ENCODE peak calls at places on chromosomes 16 and 17, in seven cellular contexts. One of them, this sample, is unnamed.

GRCh38 chr16:24088011-24088410 is 168.1 kb upstream of the CACNG3 start:
- DNase-seq in adrenal gland: no peak
- DNase-seq in stimulated activated CD4-positive, alpha-beta T cell treated with anti-CD3 and anti-CD28 coated beads, Interleukin-2, amount 100 ng/mL, for 48 hours: no peak
- DNase-seq in brain microvascular endothelial cell: no peak
- DNase-seq in IMR-90: no peak
- DNase-seq in AG09319: no peak
- DNase-seq in cardiac fibroblast: no peak
- DNase-seq in this sample: no peak

GRCh38 chr16:19236561-19236960 is 49.0 kb upstream of the CLEC19A start:
- DNase-seq in brain microvascular endothelial cell: no peak
- DNase-seq in IMR-90: no peak
- DNase-seq in adrenal gland: no peak
- DNase-seq in AG09319: no peak
- DNase-seq in stimulated activated CD4-positive, alpha-beta T cell treated with anti-CD3 and anti-CD28 coated beads, Interleukin-2, amount 100 ng/mL, for 48 hours: no peak
- DNase-seq in cardiac fibroblast: no peak
- DNase-seq in this sample: no peak

GRCh38 chr17:63442549-63443035 is 3.5 kb downstream of the CYB561 start:
- DNase-seq in AG09319: no peak
- DNase-seq in cardiac fibroblast: no peak
- DNase-seq in IMR-90: no peak
- DNase-seq in stimulated activated CD4-positive, alpha-beta T cell treated with anti-CD3 and anti-CD28 coated beads, Interleukin-2, amount 100 ng/mL, for 48 hours: no peak
- DNase-seq in brain microvascular endothelial cell: no peak
- DNase-seq in adrenal gland: no peak
- DNase-seq in this sample: no peak

GRCh38 chr16:46949216-46949892 is 24.1 kb downstream of the DNAJA2 start:
- DNase-seq in brain microvascular endothelial cell: no peak
- DNase-seq in IMR-90: no peak
- DNase-seq in AG09319: no peak
- DNase-seq in adrenal gland: no peak
- DNase-seq in stimulated activated CD4-positive, alpha-beta T cell treated with anti-CD3 and anti-CD28 coated beads, Interleukin-2, amount 100 ng/mL, for 48 hours: peak
- DNase-seq in cardiac fibroblast: no peak
- DNase-seq in this sample: no peak

GRCh38 chr17:20156196-20157077 is 147.3 kb downstream of the SPECC1 start:
- DNase-seq in brain microvascular endothelial cell: peak
- DNase-seq in adrenal gland: peak
- DNase-seq in IMR-90: peak
- DNase-seq in stimulated activated CD4-positive, alpha-beta T cell treated with anti-CD3 and anti-CD28 coated beads, Interleukin-2, amount 100 ng/mL, for 48 hours: peak
- DNase-seq in cardiac fibroblast: peak
- DNase-seq in AG09319: no peak
- DNase-seq in this sample: no peak

GRCh38 chr16:55263271-55264250 is 60.4 kb upstream of the IRX6 start:
- DNase-seq in stimulated activated CD4-positive, alpha-beta T cell treated with anti-CD3 and anti-CD28 coated beads, Interleukin-2, amount 100 ng/mL, for 48 hours: no peak
- DNase-seq in IMR-90: no peak
- DNase-seq in adrenal gland: no peak
- DNase-seq in cardiac fibroblast: no peak
- DNase-seq in brain microvascular endothelial cell: no peak
- DNase-seq in AG09319: no peak
- DNase-seq in this sample: no peak

GRCh38 chr17:29593546-29594440 is 861 bp downstream of the ANKRD13B start:
- DNase-seq in IMR-90: peak
- DNase-seq in stimulated activated CD4-positive, alpha-beta T cell treated with anti-CD3 and anti-CD28 coated beads, Interleukin-2, amount 100 ng/mL, for 48 hours: no peak
- DNase-seq in AG09319: no peak
- DNase-seq in cardiac fibroblast: no peak
- DNase-seq in brain microvascular endothelial cell: no peak
- DNase-seq in adrenal gland: no peak
- DNase-seq in this sample: no peak

GRCh38 chr17:1362065-1362848 is 37.8 kb downstream of the YWHAE start:
- DNase-seq in stimulated activated CD4-positive, alpha-beta T cell treated with anti-CD3 and anti-CD28 coated beads, Interleukin-2, amount 100 ng/mL, for 48 hours: no peak
- DNase-seq in adrenal gland: no peak
- DNase-seq in brain microvascular endothelial cell: no peak
- DNase-seq in IMR-90: no peak
- DNase-seq in AG09319: no peak
- DNase-seq in cardiac fibroblast: peak
- DNase-seq in this sample: no peak

GRCh38 chr16:31073823-31074072 is 292 bp downstream of the ZNF668 start:
- DNase-seq in brain microvascular endothelial cell: no peak
- DNase-seq in AG09319: no peak
- DNase-seq in stimulated activated CD4-positive, alpha-beta T cell treated with anti-CD3 and anti-CD28 coated beads, Interleukin-2, amount 100 ng/mL, for 48 hours: no peak
- DNase-seq in adrenal gland: no peak
- DNase-seq in cardiac fibroblast: no peak
- DNase-seq in IMR-90: no peak
- DNase-seq in this sample: no peak

GRCh38 chr16:68234188-68235104 is 1.5 kb downstream of the ESRP2 start:
- DNase-seq in stimulated activated CD4-positive, alpha-beta T cell treated with anti-CD3 and anti-CD28 coated beads, Interleukin-2, amount 100 ng/mL, for 48 hours: no peak
- DNase-seq in brain microvascular endothelial cell: no peak
- DNase-seq in cardiac fibroblast: peak
- DNase-seq in IMR-90: no peak
- DNase-seq in adrenal gland: no peak
- DNase-seq in AG09319: no peak
- DNase-seq in this sample: no peak

GRCh38 chr17:33732116-33732515 is 439.0 kb upstream of the ASIC2 start:
- DNase-seq in IMR-90: peak
- DNase-seq in cardiac fibroblast: peak
- DNase-seq in adrenal gland: no peak
- DNase-seq in brain microvascular endothelial cell: no peak
- DNase-seq in AG09319: no peak
- DNase-seq in stimulated activated CD4-positive, alpha-beta T cell treated with anti-CD3 and anti-CD28 coated beads, Interleukin-2, amount 100 ng/mL, for 48 hours: no peak
- DNase-seq in this sample: no peak

GRCh38 chr17:64503341-64503740 is 2.7 kb downstream of the DDX5 start:
- DNase-seq in brain microvascular endothelial cell: no peak
- DNase-seq in IMR-90: no peak
- DNase-seq in stimulated activated CD4-positive, alpha-beta T cell treated with anti-CD3 and anti-CD28 coated beads, Interleukin-2, amount 100 ng/mL, for 48 hours: no peak
- DNase-seq in adrenal gland: no peak
- DNase-seq in AG09319: no peak
- DNase-seq in cardiac fibroblast: no peak
- DNase-seq in this sample: no peak

GRCh38 chr17:75260679-75261335 is 599 bp downstream of the GGA3 start:
- DNase-seq in cardiac fibroblast: peak
- DNase-seq in adrenal gland: no peak
- DNase-seq in stimulated activated CD4-positive, alpha-beta T cell treated with anti-CD3 and anti-CD28 coated beads, Interleukin-2, amount 100 ng/mL, for 48 hours: peak
- DNase-seq in AG09319: no peak
- DNase-seq in IMR-90: peak
- DNase-seq in brain microvascular endothelial cell: no peak
- DNase-seq in this sample: no peak

GRCh38 chr16:51497541-51498211 is 346.6 kb upstream of the SALL1 start:
- DNase-seq in AG09319: no peak
- DNase-seq in brain microvascular endothelial cell: no peak
- DNase-seq in stimulated activated CD4-positive, alpha-beta T cell treated with anti-CD3 and anti-CD28 coated beads, Interleukin-2, amount 100 ng/mL, for 48 hours: no peak
- DNase-seq in IMR-90: no peak
- DNase-seq in cardiac fibroblast: no peak
- DNase-seq in adrenal gland: no peak
- DNase-seq in this sample: no peak

GRCh38 chr16:1102921-1103648 is 7.0 kb upstream of the C1QTNF8 start:
- DNase-seq in IMR-90: no peak
- DNase-seq in cardiac fibroblast: peak
- DNase-seq in adrenal gland: peak
- DNase-seq in AG09319: no peak
- DNase-seq in stimulated activated CD4-positive, alpha-beta T cell treated with anti-CD3 and anti-CD28 coated beads, Interleukin-2, amount 100 ng/mL, for 48 hours: peak
- DNase-seq in brain microvascular endothelial cell: no peak
- DNase-seq in this sample: no peak

GRCh38 chr16:77918792-77919707 is 103.3 kb upstream of the CLEC3A start:
- DNase-seq in cardiac fibroblast: no peak
- DNase-seq in brain microvascular endothelial cell: no peak
- DNase-seq in IMR-90: peak
- DNase-seq in stimulated activated CD4-positive, alpha-beta T cell treated with anti-CD3 and anti-CD28 coated beads, Interleukin-2, amount 100 ng/mL, for 48 hours: no peak
- DNase-seq in AG09319: no peak
- DNase-seq in adrenal gland: no peak
- DNase-seq in this sample: peak

GRCh38 chr16:56119138-56119537 is 72.2 kb upstream of the GNAO1 start:
- DNase-seq in stimulated activated CD4-positive, alpha-beta T cell treated with anti-CD3 and anti-CD28 coated beads, Interleukin-2, amount 100 ng/mL, for 48 hours: no peak
- DNase-seq in cardiac fibroblast: no peak
- DNase-seq in IMR-90: no peak
- DNase-seq in adrenal gland: no peak
- DNase-seq in brain microvascular endothelial cell: no peak
- DNase-seq in AG09319: no peak
- DNase-seq in this sample: no peak

GRCh38 chr16:12869681-12870427 is 31.5 kb upstream of the SHISA9 start:
- DNase-seq in AG09319: no peak
- DNase-seq in brain microvascular endothelial cell: no peak
- DNase-seq in stimulated activated CD4-positive, alpha-beta T cell treated with anti-CD3 and anti-CD28 coated beads, Interleukin-2, amount 100 ng/mL, for 48 hours: no peak
- DNase-seq in cardiac fibroblast: no peak
- DNase-seq in IMR-90: no peak
- DNase-seq in adrenal gland: no peak
- DNase-seq in this sample: no peak

GRCh38 chr17:43975898-43976297 is 22.2 kb upstream of the PYY start:
- DNase-seq in IMR-90: no peak
- DNase-seq in brain microvascular endothelial cell: no peak
- DNase-seq in stimulated activated CD4-positive, alpha-beta T cell treated with anti-CD3 and anti-CD28 coated beads, Interleukin-2, amount 100 ng/mL, for 48 hours: no peak
- DNase-seq in adrenal gland: no peak
- DNase-seq in AG09319: no peak
- DNase-seq in cardiac fibroblast: no peak
- DNase-seq in this sample: no peak

GRCh38 chr16:1809281-1809801 is 15.8 kb upstream of the IGFALS start:
- DNase-seq in IMR-90: no peak
- DNase-seq in stimulated activated CD4-positive, alpha-beta T cell treated with anti-CD3 and anti-CD28 coated beads, Interleukin-2, amount 100 ng/mL, for 48 hours: no peak
- DNase-seq in cardiac fibroblast: no peak
- DNase-seq in adrenal gland: no peak
- DNase-seq in AG09319: no peak
- DNase-seq in brain microvascular endothelial cell: no peak
- DNase-seq in this sample: no peak

GRCh38 chr16:17416461-17417221 is 54.1 kb downstream of the XYLT1 start:
- DNase-seq in brain microvascular endothelial cell: no peak
- DNase-seq in IMR-90: peak
- DNase-seq in stimulated activated CD4-positive, alpha-beta T cell treated with anti-CD3 and anti-CD28 coated beads, Interleukin-2, amount 100 ng/mL, for 48 hours: peak
- DNase-seq in adrenal gland: peak
- DNase-seq in cardiac fibroblast: peak
- DNase-seq in AG09319: no peak
- DNase-seq in this sample: no peak

GRCh38 chr16:55367301-55367745 is 43.3 kb downstream of the IRX6 start:
- DNase-seq in IMR-90: no peak
- DNase-seq in AG09319: no peak
- DNase-seq in cardiac fibroblast: peak
- DNase-seq in adrenal gland: no peak
- DNase-seq in brain microvascular endothelial cell: no peak
- DNase-seq in stimulated activated CD4-positive, alpha-beta T cell treated with anti-CD3 and anti-CD28 coated beads, Interleukin-2, amount 100 ng/mL, for 48 hours: no peak
- DNase-seq in this sample: peak

GRCh38 chr16:88691924-88692560 is 5.7 kb upstream of the SNAI3 start:
- DNase-seq in AG09319: no peak
- DNase-seq in cardiac fibroblast: no peak
- DNase-seq in adrenal gland: no peak
- DNase-seq in brain microvascular endothelial cell: no peak
- DNase-seq in stimulated activated CD4-positive, alpha-beta T cell treated with anti-CD3 and anti-CD28 coated beads, Interleukin-2, amount 100 ng/mL, for 48 hours: no peak
- DNase-seq in IMR-90: no peak
- DNase-seq in this sample: no peak

GRCh38 chr16:68506331-68507053 is 32.6 kb upstream of the ZFP90 start:
- DNase-seq in AG09319: no peak
- DNase-seq in brain microvascular endothelial cell: peak
- DNase-seq in stimulated activated CD4-positive, alpha-beta T cell treated with anti-CD3 and anti-CD28 coated beads, Interleukin-2, amount 100 ng/mL, for 48 hours: no peak
- DNase-seq in adrenal gland: no peak
- DNase-seq in IMR-90: peak
- DNase-seq in cardiac fibroblast: no peak
- DNase-seq in this sample: no peak

GRCh38 chr17:51764387-51764971 is 394.0 kb downstream of the CA10 start:
- DNase-seq in adrenal gland: peak
- DNase-seq in IMR-90: peak
- DNase-seq in stimulated activated CD4-positive, alpha-beta T cell treated with anti-CD3 and anti-CD28 coated beads, Interleukin-2, amount 100 ng/mL, for 48 hours: peak
- DNase-seq in AG09319: no peak
- DNase-seq in cardiac fibroblast: peak
- DNase-seq in brain microvascular endothelial cell: peak
- DNase-seq in this sample: peak

GRCh38 chr17:33895491-33895890 is 359.6 kb upstream of the CCL2 start:
- DNase-seq in AG09319: no peak
- DNase-seq in brain microvascular endothelial cell: no peak
- DNase-seq in adrenal gland: no peak
- DNase-seq in IMR-90: no peak
- DNase-seq in stimulated activated CD4-positive, alpha-beta T cell treated with anti-CD3 and anti-CD28 coated beads, Interleukin-2, amount 100 ng/mL, for 48 hours: no peak
- DNase-seq in cardiac fibroblast: no peak
- DNase-seq in this sample: no peak

GRCh38 chr17:31581022-31581483 is 189.6 kb downstream of the RAB11FIP4 start:
- DNase-seq in stimulated activated CD4-positive, alpha-beta T cell treated with anti-CD3 and anti-CD28 coated beads, Interleukin-2, amount 100 ng/mL, for 48 hours: no peak
- DNase-seq in AG09319: no peak
- DNase-seq in cardiac fibroblast: peak
- DNase-seq in IMR-90: peak
- DNase-seq in adrenal gland: peak
- DNase-seq in brain microvascular endothelial cell: peak
- DNase-seq in this sample: no peak

GRCh38 chr17:73705594-73705993 is 61.3 kb upstream of the SDK2 start:
- DNase-seq in AG09319: no peak
- DNase-seq in IMR-90: peak
- DNase-seq in brain microvascular endothelial cell: peak
- DNase-seq in cardiac fibroblast: peak
- DNase-seq in stimulated activated CD4-positive, alpha-beta T cell treated with anti-CD3 and anti-CD28 coated beads, Interleukin-2, amount 100 ng/mL, for 48 hours: no peak
- DNase-seq in adrenal gland: peak
- DNase-seq in this sample: peak

GRCh38 chr17:72297326-72298115 is 176.7 kb downstream of the SOX9 start:
- DNase-seq in IMR-90: peak
- DNase-seq in cardiac fibroblast: peak
- DNase-seq in adrenal gland: no peak
- DNase-seq in AG09319: no peak
- DNase-seq in stimulated activated CD4-positive, alpha-beta T cell treated with anti-CD3 and anti-CD28 coated beads, Interleukin-2, amount 100 ng/mL, for 48 hours: no peak
- DNase-seq in brain microvascular endothelial cell: peak
- DNase-seq in this sample: no peak

GRCh38 chr17:39668141-39668924 is at the start of gene PNMT:
- DNase-seq in stimulated activated CD4-positive, alpha-beta T cell treated with anti-CD3 and anti-CD28 coated beads, Interleukin-2, amount 100 ng/mL, for 48 hours: peak
- DNase-seq in brain microvascular endothelial cell: peak
- DNase-seq in cardiac fibroblast: peak
- DNase-seq in AG09319: no peak
- DNase-seq in IMR-90: peak
- DNase-seq in adrenal gland: peak
- DNase-seq in this sample: no peak

GRCh38 chr16:3950343-3951193 is 70.1 kb upstream of the CREBBP start:
- DNase-seq in brain microvascular endothelial cell: peak
- DNase-seq in cardiac fibroblast: peak
- DNase-seq in AG09319: peak
- DNase-seq in stimulated activated CD4-positive, alpha-beta T cell treated with anti-CD3 and anti-CD28 coated beads, Interleukin-2, amount 100 ng/mL, for 48 hours: no peak
- DNase-seq in IMR-90: peak
- DNase-seq in adrenal gland: peak
- DNase-seq in this sample: no peak

GRCh38 chr16:2964416-2965223 is 545 bp downstream of the KREMEN2 start:
- DNase-seq in IMR-90: no peak
- DNase-seq in AG09319: no peak
- DNase-seq in stimulated activated CD4-positive, alpha-beta T cell treated with anti-CD3 and anti-CD28 coated beads, Interleukin-2, amount 100 ng/mL, for 48 hours: peak
- DNase-seq in brain microvascular endothelial cell: no peak
- DNase-seq in adrenal gland: no peak
- DNase-seq in cardiac fibroblast: no peak
- DNase-seq in this sample: no peak

GRCh38 chr17:78227455-78227916 is 3.9 kb upstream of the TMEM235 start:
- DNase-seq in adrenal gland: no peak
- DNase-seq in IMR-90: peak
- DNase-seq in brain microvascular endothelial cell: no peak
- DNase-seq in AG09319: no peak
- DNase-seq in stimulated activated CD4-positive, alpha-beta T cell treated with anti-CD3 and anti-CD28 coated beads, Interleukin-2, amount 100 ng/mL, for 48 hours: no peak
- DNase-seq in cardiac fibroblast: no peak
- DNase-seq in this sample: no peak

GRCh38 chr17:77420804-77421634 is 280.2 kb downstream of the SEC14L1 start:
- DNase-seq in AG09319: peak
- DNase-seq in adrenal gland: no peak
- DNase-seq in brain microvascular endothelial cell: peak
- DNase-seq in stimulated activated CD4-positive, alpha-beta T cell treated with anti-CD3 and anti-CD28 coated beads, Interleukin-2, amount 100 ng/mL, for 48 hours: no peak
- DNase-seq in cardiac fibroblast: peak
- DNase-seq in IMR-90: peak
- DNase-seq in this sample: peak

GRCh38 chr17:33469911-33470310 is 176.8 kb upstream of the ASIC2 start:
- DNase-seq in AG09319: no peak
- DNase-seq in brain microvascular endothelial cell: peak
- DNase-seq in stimulated activated CD4-positive, alpha-beta T cell treated with anti-CD3 and anti-CD28 coated beads, Interleukin-2, amount 100 ng/mL, for 48 hours: no peak
- DNase-seq in adrenal gland: peak
- DNase-seq in cardiac fibroblast: peak
- DNase-seq in IMR-90: peak
- DNase-seq in this sample: peak